ENCODE peak calls at places on chromosome 10, in seven cellular contexts. H is adipocyte, Y is HCT116, N is tibial nerve, V is left ventricle myocardium inferior, G is SK-N-SH, T is ovary. E is an unnamed sample.

GRCh38 chr10:74913321-74913980 is 87.1 kb downstream of the KAT6B start:
- DNase-seq in G (no peak), H (no peak), T (no peak), V (no peak), N (no peak), Y (no peak), E (no peak)

GRCh38 chr10:131641898-131642297 is 258.9 kb upstream of the PPP2R2D start:
- DNase-seq in N (no peak), T (no peak), Y (no peak), V (no peak), H (no peak), G (no peak), E (no peak)

GRCh38 chr10:17910144-17910789 is 41.5 kb upstream of the SLC39A12 start:
- DNase-seq in N (no peak), T (peak; percentile 31), Y (peak; percentile 46), G (peak; percentile 38), V (no peak), H (peak; percentile 85), E (peak; percentile 56)

GRCh38 chr10:23173549-23174074 is 18.5 kb upstream of the PTF1A start:
- DNase-seq in T (no peak), V (no peak), N (no peak), H (no peak), Y (no peak), G (peak; percentile 69), E (no peak)

GRCh38 chr10:117967149-117967548 is 79.6 kb downstream of the RAB11FIP2 start:
- DNase-seq in Y (no peak), H (no peak), V (no peak), G (no peak), T (no peak), N (no peak), E (no peak)

GRCh38 chr10:62818426-62819011 is 2.4 kb upstream of the EGR2 start:
- DNase-seq in Y (no peak), N (no peak), G (peak; percentile 74), H (peak; percentile 46), V (no peak), T (no peak), E (peak; percentile 28)

GRCh38 chr10:101354584-101355070 is 662 bp downstream of the BTRC start:
- DNase-seq in Y (no peak), H (no peak), V (no peak), G (no peak), N (no peak), T (no peak), E (no peak)

GRCh38 chr10:44974082-44974627 is 4.5 kb downstream of the DEPP1 start:
- DNase-seq in Y (no peak), T (peak; percentile 19), G (no peak), N (no peak), V (no peak), H (no peak), E (no peak)

GRCh38 chr10:5609952-5610616 is 56.3 kb downstream of the ASB13 start:
- DNase-seq in G (no peak), V (no peak), Y (no peak), H (no peak), T (no peak), N (no peak), E (no peak)

GRCh38 chr10:29470843-29471482 is 163.8 kb downstream of the SVIL start:
- DNase-seq in H (no peak), G (no peak), T (no peak), V (no peak), N (no peak), Y (no peak), E (no peak)

GRCh38 chr10:21406595-21407218 is 118.8 kb downstream of the SKIDA1 start:
- DNase-seq in N (no peak), Y (no peak), T (no peak), G (no peak), H (no peak), V (no peak), E (no peak)

GRCh38 chr10:28492556-28492955 is 40.4 kb upstream of the WAC start:
- DNase-seq in T (no peak), N (no peak), G (peak; percentile 26), V (no peak), Y (no peak), H (no peak), E (no peak)

GRCh38 chr10:77700086-77700485 is 62.5 kb upstream of the KCNMA1 start:
- DNase-seq in Y (no peak), V (no peak), H (peak; percentile 38), N (no peak), G (no peak), T (no peak), E (no peak)

GRCh38 chr10:69715156-69715898 is 85.3 kb downstream of the FAM241B start:
- DNase-seq in V (no peak), N (no peak), H (peak; percentile 64), Y (no peak), G (no peak), T (no peak), E (no peak)

GRCh38 chr10:102400598-102401321 is 5.3 kb downstream of the NFKB2 start:
- DNase-seq in V (no peak), T (no peak), Y (no peak), G (no peak), H (no peak), N (no peak), E (no peak)

GRCh38 chr10:124236818-124237217 is 143.4 kb upstream of the CHST15 start:
- DNase-seq in T (no peak), N (no peak), Y (no peak), H (no peak), V (peak; percentile 49), G (no peak), E (peak; percentile 43)

GRCh38 chr10:84018826-84019225 is 120.5 kb upstream of the GHITM start:
- DNase-seq in V (no peak), Y (no peak), T (no peak), H (no peak), N (no peak), G (no peak), E (no peak)

GRCh38 chr10:48227213-48227612 is 47.3 kb downstream of the FRMPD2 start:
- DNase-seq in N (no peak), G (no peak), Y (no peak), H (no peak), T (no peak), V (no peak), E (no peak)

GRCh38 chr10:28951484-28951883 is 274.2 kb downstream of the BAMBI start:
- DNase-seq in Y (no peak), G (no peak), N (no peak), V (no peak), T (no peak), H (no peak), E (no peak)

GRCh38 chr10:89327803-89328441 is at the start of gene IFIT3:
- DNase-seq in G (peak; percentile 13), H (peak; percentile 93), N (peak; percentile 43), V (peak; percentile 64), Y (peak; percentile 44), T (peak; percentile 65), E (peak; percentile 32)

GRCh38 chr10:89337493-89337892 is 9.7 kb downstream of the IFIT3 start:
- DNase-seq in G (no peak), V (no peak), T (no peak), H (no peak), N (no peak), Y (peak; percentile 23), E (no peak)

GRCh38 chr10:89332718-89333281 is 5.0 kb downstream of the IFIT3 start:
- DNase-seq in V (no peak), G (no peak), T (no peak), N (no peak), H (peak; percentile 31), Y (no peak), E (no peak)

GRCh38 chr10:89330537-89330936 is 2.7 kb downstream of the IFIT3 start:
- DNase-seq in T (no peak), G (no peak), N (no peak), V (no peak), H (no peak), Y (no peak), E (no peak)

GRCh38 chr10:89332092-89332633 is 4.4 kb downstream of the IFIT3 start:
- DNase-seq in H (peak; percentile 84), Y (no peak), N (no peak), G (no peak), V (no peak), T (no peak), E (peak; percentile 53)
- H3K4me3 ChIP-seq in H (peak overlapping the region; percentile 83), Y (no peak overlapping the region), N (peak overlapping the region; percentile 45), G (peak overlapping the region; percentile 44), V (peak overlapping the region; percentile 64), T (peak overlapping the region; percentile 31), E (peak overlapping the region; percentile 60)

DNA sequence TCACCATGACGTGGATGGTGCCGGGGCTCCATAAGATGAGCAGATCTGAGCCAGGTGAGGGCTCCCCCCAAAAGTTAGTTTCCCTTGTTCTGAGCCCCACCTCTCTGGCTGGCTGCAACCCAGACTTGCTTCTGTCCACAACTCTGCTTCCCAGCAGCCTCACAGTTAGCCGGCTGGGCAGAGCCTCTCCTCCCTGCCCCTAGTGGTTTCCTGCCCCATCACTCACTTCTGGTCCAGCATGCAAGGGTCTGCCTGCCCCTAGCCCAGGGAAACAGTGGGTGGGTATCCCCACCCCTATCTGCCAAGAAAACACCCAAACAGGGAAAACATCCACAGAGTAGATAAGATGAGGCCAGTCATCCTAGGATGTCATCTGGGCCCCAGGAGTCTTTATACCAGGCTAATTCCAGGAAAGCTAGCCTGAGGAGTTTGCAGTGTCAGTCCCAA is 342.0 kb downstream of the GRID1 start:
- DNase-seq in V (no peak), N (no peak), G (peak; percentile 42), Y (no peak), H (no peak), T (no peak), E (peak; percentile 29)
- H3K4me1 ChIP-seq in V (peaks cover 26% of the 10 kb centered on the region), N (no peaks in the 10 kb centered on the region), G (peaks cover 16% of the 10 kb centered on the region), Y (no peaks in the 10 kb centered on the region), H (no peaks in the 10 kb centered on the region), T (no peaks in the 10 kb centered on the region), E (peaks cover 2% of the 10 kb centered on the region)

GRCh38 chr10:60303778-60304177 is 85.9 kb downstream of the ANK3 start:
- DNase-seq in N (no peak), G (no peak), V (no peak), H (no peak), Y (no peak), T (no peak), E (no peak)

GRCh38 chr10:60296073-60296472 is 93.6 kb downstream of the ANK3 start:
- DNase-seq in T (no peak), Y (no peak), H (no peak), G (no peak), V (no peak), N (no peak), E (no peak)

GRCh38 chr10:60298408-60299389 is 91.0 kb downstream of the ANK3 start:
- DNase-seq in V (no peak), T (no peak), G (no peak), N (no peak), H (no peak), Y (no peak), E (no peak)

GRCh38 chr10:60299390-60299778 is 90.3 kb downstream of the ANK3 start:
- DNase-seq in H (no peak), G (no peak), N (no peak), Y (no peak), T (no peak), V (no peak), E (no peak)

GRCh38 chr10:60299961-60300883 is 89.5 kb downstream of the ANK3 start:
- DNase-seq in H (peak; percentile 35), G (no peak), N (no peak), Y (no peak), T (no peak), V (peak; percentile 34), E (no peak)
- H3K4me3 ChIP-seq in H (no peak overlapping the region), G (no peak overlapping the region), N (peak overlapping the region; percentile 38), Y (no peak overlapping the region), T (no peak overlapping the region), V (peak overlapping the region; percentile 66), E (peak overlapping the region; percentile 29)

GRCh38 chr10:71243756-71244637 is 31.6 kb downstream of the UNC5B start:
- DNase-seq in G (no peak), N (no peak), H (peak; percentile 84), V (peak; percentile 15), Y (no peak), T (no peak), E (no peak)
- H3K4me1 ChIP-seq in G (peaks cover 99% of the 10 kb centered on the region), N (peaks cover 31% of the 10 kb centered on the region), H (peaks cover 41% of the 10 kb centered on the region), V (peaks cover 100% of the 10 kb centered on the region), Y (peaks cover 46% of the 10 kb centered on the region), T (peaks cover 16% of the 10 kb centered on the region), E (peaks cover 100% of the 10 kb centered on the region)

E was measured in heart right ventricle.